ENCODE peak calls at places on chromosome 4, in nine cellular contexts. M is DMS53, R is EH, D is NAMALWA, K is brain microvascular endothelial cell, P is iris pigment epithelial cell, I is endothelial cell, F is type B pancreatic cell, G is GM04504. S is an unnamed sample.

GRCh38 chr4:25770844-25771243 is 91.9 kb downstream of the SEL1L3 start:
- DNase-seq in M (no peak), R (peak), D (no peak), K (no peak), P (no peak), I (no peak), F (no peak), G (no peak), S (no peak)

GRCh38 chr4:89906787-89907521 is 12.3 kb downstream of the MMRN1 start:
- DNase-seq in M (no peak), R (no peak), D (no peak), K (no peak), P (no peak), I (no peak), F (no peak), G (no peak), S (peak)

GRCh38 chr4:1863297-1864033 is 7.5 kb upstream of the LETM1 start:
- DNase-seq in M (no peak), R (no peak), D (no peak), K (no peak), P (no peak), I (no peak), F (no peak), G (no peak), S (no peak)

GRCh38 chr4:41418444-41418843 is 119.5 kb upstream of the LIMCH1 start:
- DNase-seq in M (no peak), R (peak), D (no peak), K (no peak), P (peak), I (no peak), F (no peak), G (peak), S (peak)

GRCh38 chr4:140702096-140702757 is 54.0 kb downstream of the TBC1D9 start:
- DNase-seq in M (no peak), R (no peak), D (no peak), K (no peak), P (no peak), I (no peak), F (no peak), G (no peak), S (no peak)

GRCh38 chr4:41644288-41644914 is 104.1 kb downstream of the PHOX2B start:
- DNase-seq in M (no peak), R (peak), D (no peak), K (peak), P (peak), I (peak), F (peak), G (no peak), S (peak)

GRCh38 chr4:73929285-73929684 is 52.5 kb downstream of the PF4 start:
- DNase-seq in M (no peak), R (peak), D (no peak), K (no peak), P (no peak), I (no peak), F (no peak), G (no peak), S (no peak)

GRCh38 chr4:155099231-155099630 is 109.2 kb upstream of the NPY2R start:
- DNase-seq in M (no peak), R (no peak), D (no peak), K (no peak), P (no peak), I (no peak), F (no peak), G (no peak), S (no peak)

GRCh38 chr4:184536070-184536880 is 61.9 kb upstream of the IRF2 start:
- DNase-seq in M (no peak), R (peak), D (peak), K (no peak), P (no peak), I (no peak), F (no peak), G (no peak), S (no peak)

GRCh38 chr4:184763150-184763780 is 29.4 kb upstream of the CENPU start:
- DNase-seq in M (no peak), R (peak), D (no peak), K (no peak), P (peak), I (no peak), F (no peak), G (peak), S (peak)

GRCh38 chr4:88792268-88792781 is 94.7 kb upstream of the NAP1L5 start:
- DNase-seq in M (no peak), R (peak), D (no peak), K (peak), P (peak), I (no peak), F (no peak), G (peak), S (peak)

GRCh38 chr4:183602444-183603102 is 56.4 kb downstream of the RWDD4 start:
- DNase-seq in M (peak), R (peak), D (peak), K (no peak), P (peak), I (no peak), F (no peak), G (no peak), S (peak)

GRCh38 chr4:176238819-176239218 is 30.2 kb downstream of the ASB5 start:
- DNase-seq in M (peak), R (peak), D (no peak), K (peak), P (peak), I (no peak), F (no peak), G (no peak), S (peak)

GRCh38 chr4:129092636-129093172 is 635 bp downstream of the SCLT1 start:
- DNase-seq in M (peak), R (peak), D (peak), K (peak), P (peak), I (no peak), F (no peak), G (no peak), S (peak)

GRCh38 chr4:146524663-146525062 is 2.9 kb upstream of the SLC10A7 start:
- DNase-seq in M (no peak), R (no peak), D (no peak), K (no peak), P (no peak), I (no peak), F (no peak), G (no peak), S (no peak)

GRCh38 chr4:27514711-27515110 is 654.1 kb downstream of the STIM2 start:
- DNase-seq in M (no peak), R (no peak), D (no peak), K (no peak), P (no peak), I (no peak), F (no peak), G (no peak), S (peak)

GRCh38 chr4:158016511-158016910 is 156.3 kb downstream of the GASK1B start:
- DNase-seq in M (no peak), R (peak), D (no peak), K (peak), P (peak), I (no peak), F (no peak), G (no peak), S (peak)

GRCh38 chr4:56149601-56150000 is 200.9 kb downstream of the CEP135 start:
- DNase-seq in M (no peak), R (no peak), D (no peak), K (peak), P (peak), I (no peak), F (no peak), G (peak), S (peak)

GRCh38 chr4:177177446-177178160 is 132.1 kb upstream of the NEIL3 start:
- DNase-seq in M (no peak), R (peak), D (no peak), K (peak), P (peak), I (no peak), F (no peak), G (peak), S (peak)

GRCh38 chr4:2836391-2836859 is 7.2 kb upstream of the ADD1 start:
- DNase-seq in M (no peak), R (no peak), D (no peak), K (no peak), P (no peak), I (no peak), F (peak), G (no peak), S (no peak)

GRCh38 chr4:179695175-179695574 is 2252.9 kb upstream of the AGA start:
- DNase-seq in M (peak), R (no peak), D (no peak), K (peak), P (peak), I (no peak), F (no peak), G (peak), S (peak)

S was measured in astrocyte.